ENCODE peak calls at places on chromosome 20, in four cellular contexts. Y is HL-60, K is lower leg skin, W is AG10803. D is an unnamed sample.

GRCh38 chr20:38231786-38232130 is 28.8 kb downstream of the KIAA1755 start:
- DNase-seq in W (peak), Y (peak), K (no peak), D (no peak)

GRCh38 chr20:19291024-19291817 is 78.8 kb downstream of the SLC24A3 start:
- DNase-seq in W (no peak), Y (no peak), K (no peak), D (no peak)

GRCh38 chr20:32062776-32063170 is 10.7 kb downstream of the HCK start:
- DNase-seq in Y (peak), W (no peak), K (peak), D (no peak)

GRCh38 chr20:2654831-2655230 is 2.4 kb downstream of the NOP56 start:
- DNase-seq in K (no peak), W (no peak), Y (no peak), D (no peak)

GRCh38 chr20:51118216-51118615 is 95.3 kb upstream of the KCNG1 start:
- DNase-seq in Y (no peak), K (no peak), W (no peak), D (no peak)

GRCh38 chr20:53402233-53403005 is 191.2 kb downstream of the ZNF217 start:
- DNase-seq in W (no peak), Y (no peak), K (no peak), D (no peak)

GRCh38 chr20:22901164-22901563 is 133.9 kb upstream of the SSTR4 start:
- DNase-seq in K (no peak), Y (no peak), W (no peak), D (no peak)

GRCh38 chr20:44268802-44269201 is 21.7 kb downstream of the GDAP1L1 start:
- DNase-seq in K (no peak), W (no peak), Y (no peak), D (no peak)

GRCh38 chr20:63006611-63007471 is at the start of gene BHLHE23:
- DNase-seq in K (no peak), Y (no peak), W (no peak), D (no peak)

GRCh38 chr20:5863040-5863811 is 87.1 kb downstream of the TRMT6 start:
- DNase-seq in W (peak), Y (peak), K (no peak), D (peak)

GRCh38 chr20:1800777-1801176 is 94.4 kb upstream of the SIRPA start:
- DNase-seq in K (no peak), Y (no peak), W (peak), D (no peak)

GRCh38 chr20:17694767-17695166 is 5.0 kb upstream of the BANF2 start:
- DNase-seq in Y (no peak), K (no peak), W (no peak), D (no peak)

GRCh38 chr20:17690144-17690543 is 8.1 kb upstream of the RRBP1 start:
- DNase-seq in K (no peak), Y (no peak), W (no peak), D (no peak)

GRCh38 chr20:17691758-17692157 is 8.0 kb upstream of the BANF2 start:
- DNase-seq in W (no peak), K (no peak), Y (no peak), D (no peak)

GRCh38 chr20:17696287-17696686 is 3.5 kb upstream of the BANF2 start:
- DNase-seq in K (no peak), W (no peak), Y (no peak), D (no peak)

GRCh38 chr20:17693534-17694001 is 6.2 kb upstream of the BANF2 start:
- DNase-seq in W (no peak), K (no peak), Y (no peak), D (no peak)
- H3K4me3 ChIP-seq in W (no peak), K (no peak), Y (no peak), D (no peak)

DNA sequence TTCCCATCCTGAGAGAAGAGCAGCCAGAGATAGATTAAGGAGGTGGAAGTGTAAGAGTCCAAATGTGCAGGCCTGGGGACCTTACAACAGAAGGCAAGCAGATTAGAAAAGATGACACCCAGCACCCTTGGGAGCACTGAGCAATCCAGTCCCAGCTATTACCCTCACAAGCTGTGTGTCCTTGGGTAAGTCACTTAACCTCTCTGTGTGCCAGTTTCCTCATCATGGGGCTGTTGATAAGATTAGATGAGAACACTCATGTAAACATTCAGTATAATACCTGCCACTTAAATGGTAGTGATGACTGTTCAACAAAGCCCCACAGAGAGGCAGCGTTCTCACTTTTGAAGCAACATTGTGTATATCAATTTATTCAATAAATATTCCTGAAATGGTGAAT is 114.8 kb upstream of the CST7 start:
- DNase-seq in Y (no peak), K (no peak), W (no peak), D (no peak)
- TF ChIP-seq CTCF in Y (no peak), K (no peak), W (no peak), D (no peak)

DNA sequence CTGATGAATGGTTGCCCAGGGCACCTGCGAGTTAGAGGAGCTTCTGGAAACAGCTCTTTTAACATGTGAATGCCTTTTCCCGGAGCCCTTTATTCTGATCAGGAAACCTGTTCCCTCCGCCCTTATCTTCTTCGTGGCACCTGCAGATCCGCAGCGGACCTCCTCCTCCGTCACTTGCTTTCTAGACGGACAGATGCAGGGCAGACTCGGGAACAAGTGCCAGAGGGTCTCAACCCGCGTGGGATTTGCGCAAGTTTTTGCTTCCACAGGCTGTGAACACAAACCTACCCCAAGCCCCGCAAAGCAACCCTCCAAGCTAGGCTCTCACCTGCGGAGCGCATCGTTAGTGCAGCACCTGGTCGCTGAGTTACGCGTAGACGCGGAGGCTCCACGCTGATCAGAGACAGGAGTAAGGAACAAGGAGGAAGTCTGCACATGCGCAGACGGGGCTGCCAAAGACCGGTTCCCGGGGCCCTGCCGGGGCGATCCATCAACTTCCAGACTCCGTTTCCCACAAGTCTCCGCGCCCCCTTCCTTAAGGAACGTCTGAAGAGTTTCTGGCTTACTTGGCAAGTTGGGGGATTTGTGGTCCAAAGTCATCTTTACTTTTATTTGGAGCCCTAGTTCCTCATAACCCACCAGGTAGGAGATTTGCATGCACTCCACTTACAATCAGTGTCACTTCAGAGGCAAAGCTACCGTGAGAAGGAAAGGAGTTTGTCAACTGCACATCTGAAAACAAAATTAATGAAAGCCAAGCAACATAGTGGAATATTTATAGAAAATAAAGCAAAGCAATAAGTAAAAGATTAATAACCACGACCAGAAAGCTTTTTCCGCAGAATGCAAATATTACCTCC is 52.7 kb upstream of the ELMO2 start:
- DNase-seq in K (no peak), W (no peak), Y (no peak), D (no peak)
- H3K4me3 ChIP-seq in K (no peak), W (no peak), Y (no peak), D (no peak)

DNA sequence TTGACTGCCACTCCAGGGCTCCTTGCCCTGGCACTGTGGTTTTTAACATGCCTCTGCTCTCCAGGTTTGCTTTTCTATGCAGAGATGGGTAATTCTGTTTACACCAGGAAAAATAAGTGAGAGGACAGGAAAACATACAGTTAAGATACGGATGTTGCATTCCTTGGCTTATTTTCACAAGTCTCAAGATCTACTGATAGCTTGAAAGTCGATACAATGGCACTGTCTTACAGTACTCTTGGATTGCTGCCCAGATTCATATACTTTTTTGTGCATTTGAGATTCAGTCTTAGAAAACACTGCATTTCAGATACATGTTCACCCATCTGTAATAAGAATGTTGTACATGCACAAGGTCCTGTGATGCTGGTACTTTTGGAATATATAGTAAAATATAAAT is 159.6 kb upstream of the FLRT3 start:
- DNase-seq in Y (no peak), K (no peak), W (no peak), D (no peak)
- TF ChIP-seq CTCF in Y (no peak), K (no peak), W (no peak), D (no peak)

GRCh38 chr20:45771182-45771759 is 20.4 kb downstream of the WFDC3 start:
- DNase-seq in K (peak), W (peak), Y (peak), D (no peak)
- H3K4me3 ChIP-seq in K (no peak), W (no peak), Y (no peak), D (no peak)

GRCh38 chr20:34834459-34834893 is 9.0 kb upstream of the NCOA6 start:
- DNase-seq in K (no peak), W (peak), Y (no peak), D (no peak)
- TF ChIP-seq CTCF in K (no peak), W (peak), Y (no peak), D (peak)

DNA sequence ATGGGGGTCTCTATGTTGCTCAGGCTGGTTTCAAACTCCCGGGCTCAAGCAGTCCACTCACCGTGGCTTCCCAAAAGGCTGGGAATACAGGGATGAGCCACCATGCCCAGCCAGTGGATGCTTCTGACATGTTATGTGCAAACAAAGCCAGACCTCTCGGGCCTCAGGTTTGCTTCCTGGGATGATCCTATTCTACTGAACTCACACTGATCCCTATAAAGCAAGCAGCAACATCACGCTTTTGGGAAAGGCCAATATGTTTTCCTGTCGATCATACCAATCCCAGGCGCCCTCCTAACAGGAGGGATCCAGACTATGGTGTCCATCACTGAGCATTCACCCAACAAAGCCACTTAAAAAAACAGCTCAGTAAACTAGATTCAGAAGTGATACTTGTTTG is 60.2 kb downstream of the CSE1L start:
- DNase-seq in W (no peak), Y (no peak), K (no peak), D (no peak)
- H3K4me3 ChIP-seq in W (no peak), Y (no peak), K (no peak), D (no peak)

GRCh38 chr20:36742558-36742957 is 3.3 kb downstream of the NDRG3 start:
- DNase-seq in W (no peak), K (no peak), Y (no peak), D (no peak)

GRCh38 chr20:36745234-36745926 is 510 bp downstream of the NDRG3 start:
- DNase-seq in W (no peak), K (no peak), Y (peak), D (no peak)

GRCh38 chr20:36744243-36744642 is 1.6 kb downstream of the NDRG3 start:
- DNase-seq in Y (no peak), W (no peak), K (no peak), D (no peak)

GRCh38 chr20:36744764-36745191 is 1.1 kb downstream of the NDRG3 start:
- DNase-seq in W (peak), K (no peak), Y (no peak), D (no peak)

GRCh38 chr20:36745927-36746659 is at the start of gene NDRG3:
- DNase-seq in Y (peak), K (peak), W (peak), D (peak)
- TF ChIP-seq CTCF in Y (no peak), K (no peak), W (no peak), D (no peak)

GRCh38 chr20:14710941-14711340 is 373.5 kb upstream of the FLRT3 start:
- DNase-seq in Y (no peak), W (no peak), K (no peak), D (no peak)

GRCh38 chr20:14709439-14709838 is 372.0 kb upstream of the FLRT3 start:
- DNase-seq in Y (no peak), K (no peak), W (no peak), D (no peak)

GRCh38 chr20:14711681-14712080 is 374.3 kb upstream of the FLRT3 start:
- DNase-seq in K (no peak), Y (no peak), W (peak), D (no peak)

GRCh38 chr20:14715400-14715799 is 378.0 kb upstream of the FLRT3 start:
- DNase-seq in Y (no peak), K (no peak), W (no peak), D (no peak)

GRCh38 chr20:14712302-14712739 is 374.9 kb upstream of the FLRT3 start:
- DNase-seq in W (peak), K (no peak), Y (no peak), D (no peak)
- H3K4me3 ChIP-seq in W (no peak), K (no peak), Y (no peak), D (no peak)

D was measured in AG09309.